ENCODE peak calls at places on chromosomes 11 and 22, in nine cellular contexts. J is GM23338, L is transverse colon, F is RWPE2, V is H9, E is upper lobe of right lung, M is spleen, C is SK-N-SH, P is heart left ventricle. D is an unnamed sample.

GRCh38 chr11:134361241-134361640 is 29.5 kb downstream of the GLB1L2 start:
- DNase-seq in J (no peak), L (no peak), F (no peak), V (no peak), E (peak; percentile 51), M (peak; percentile 70), C (no peak), P (no peak), D (no peak)

GRCh38 chr11:121435132-121435531 is 17.0 kb upstream of the SORL1 start:
- DNase-seq in J (no peak), L (no peak), F (no peak), V (no peak), E (no peak), M (no peak), C (no peak), P (no peak), D (no peak)

GRCh38 chr11:67699521-67699920 is 25.1 kb upstream of the ALDH3B2 start:
- DNase-seq in J (no peak), L (no peak), F (no peak), V (no peak), E (no peak), M (no peak), C (no peak), P (no peak), D (no peak)

GRCh38 chr11:16356057-16356750 is at the start of gene SOX6:
- DNase-seq in J (peak; percentile 27), L (no peak), F (no peak), V (no peak), E (no peak), M (no peak), C (no peak), P (peak; percentile 9), D (no peak)

GRCh38 chr11:17760102-17761029 is 25.8 kb downstream of the KCNC1 start:
- DNase-seq in J (peak; percentile 92), L (peak; percentile 69), F (no peak), V (peak; percentile 92), E (no peak), M (no peak), C (peak; percentile 68), P (peak; percentile 30), D (no peak)

GRCh38 chr22:36373258-36373579 is 14.5 kb downstream of the MYH9 start:
- DNase-seq in J (peak; percentile 68), L (no peak), F (no peak), V (no peak), E (peak; percentile 91), M (peak; percentile 92), C (no peak), P (no peak), D (no peak)

GRCh38 chr11:126992804-126993111 is 7.8 kb downstream of the KIRREL3 start:
- DNase-seq in J (no peak), L (no peak), F (no peak), V (no peak), E (no peak), M (no peak), C (no peak), P (no peak), D (no peak)

GRCh38 chr11:7869467-7869866 is 61.6 kb downstream of the OR10A6 start:
- DNase-seq in J (no peak), L (no peak), F (no peak), V (no peak), E (no peak), M (no peak), C (no peak), P (no peak), D (no peak)

GRCh38 chr11:131584694-131585592 is 214.5 kb downstream of the NTM start:
- DNase-seq in J (peak; percentile 87), L (no peak), F (no peak), V (peak; percentile 87), E (no peak), M (no peak), C (peak; percentile 9), P (no peak), D (no peak)

GRCh38 chr11:77407613-77408012 is 66.3 kb downstream of the PAK1 start:
- DNase-seq in J (peak; percentile 21), L (peak; percentile 80), F (no peak), V (no peak), E (no peak), M (no peak), C (peak; percentile 65), P (peak; percentile 17), D (no peak)

GRCh38 chr11:121351089-121351488 is 58.5 kb downstream of the SC5D start:
- DNase-seq in J (no peak), L (no peak), F (no peak), V (no peak), E (no peak), M (no peak), C (no peak), P (no peak), D (no peak)

GRCh38 chr11:90722552-90723190 is 499.8 kb upstream of the CHORDC1 start:
- DNase-seq in J (no peak), L (no peak), F (no peak), V (no peak), E (no peak), M (no peak), C (no peak), P (no peak), D (no peak)

GRCh38 chr22:31650391-31650790 is 11.6 kb downstream of the PISD start:
- DNase-seq in J (peak; percentile 23), L (no peak), F (no peak), V (no peak), E (no peak), M (no peak), C (no peak), P (no peak), D (no peak)

GRCh38 chr11:121048464-121049233 is 24.7 kb downstream of the TBCEL start:
- DNase-seq in J (no peak), L (no peak), F (no peak), V (no peak), E (no peak), M (no peak), C (no peak), P (no peak), D (no peak)

GRCh38 chr22:45225732-45226560 is 14.7 kb downstream of the KIAA0930 start:
- DNase-seq in J (no peak), L (peak; percentile 38), F (no peak), V (peak; percentile 29), E (peak; percentile 83), M (peak; percentile 83), C (no peak), P (no peak), D (no peak)

GRCh38 chr11:93655581-93656255 is 5.8 kb upstream of the CEP295 start:
- DNase-seq in J (no peak), L (no peak), F (no peak), V (no peak), E (no peak), M (no peak), C (no peak), P (no peak), D (no peak)

GRCh38 chr22:21926728-21927127 is 25.9 kb downstream of the PPM1F start:
- DNase-seq in J (no peak), L (no peak), F (no peak), V (no peak), E (no peak), M (peak; percentile 67), C (no peak), P (no peak), D (no peak)

GRCh38 chr11:10328314-10329090 is 23.6 kb downstream of the ADM start:
- DNase-seq in J (no peak), L (no peak), F (no peak), V (no peak), E (no peak), M (no peak), C (no peak), P (no peak), D (no peak)

GRCh38 chr11:11821899-11822298 is 19.9 kb upstream of the USP47 start:
- DNase-seq in J (no peak), L (no peak), F (no peak), V (no peak), E (no peak), M (no peak), C (no peak), P (no peak), D (no peak)

GRCh38 chr22:38966379-38966700 is 8.9 kb downstream of the APOBEC3A start:
- DNase-seq in J (no peak), L (no peak), F (no peak), V (no peak), E (no peak), M (peak; percentile 68), C (no peak), P (no peak), D (no peak)
- H3K27ac ChIP-seq in J (no peak overlapping the region), L (no peak overlapping the region), F (no peak overlapping the region), V (no peak overlapping the region), E (no peak overlapping the region), M (peak overlapping the region; percentile 90), C (no peak overlapping the region), P (no peak overlapping the region), D (no peak overlapping the region)

GRCh38 chr11:44484211-44484610 is 81.3 kb upstream of the CD82 start:
- DNase-seq in J (peak; percentile 62), L (no peak), F (no peak), V (peak; percentile 52), E (no peak), M (no peak), C (peak; percentile 68), P (peak; percentile 19), D (no peak)
- TF ChIP-seq CTCF in J (peak; percentile 77), L (no peak), F (no peak), V (peak; percentile 59), E (no peak), M (no peak), C (peak; percentile 45), P (peak; percentile 45), D (no peak)

DNA sequence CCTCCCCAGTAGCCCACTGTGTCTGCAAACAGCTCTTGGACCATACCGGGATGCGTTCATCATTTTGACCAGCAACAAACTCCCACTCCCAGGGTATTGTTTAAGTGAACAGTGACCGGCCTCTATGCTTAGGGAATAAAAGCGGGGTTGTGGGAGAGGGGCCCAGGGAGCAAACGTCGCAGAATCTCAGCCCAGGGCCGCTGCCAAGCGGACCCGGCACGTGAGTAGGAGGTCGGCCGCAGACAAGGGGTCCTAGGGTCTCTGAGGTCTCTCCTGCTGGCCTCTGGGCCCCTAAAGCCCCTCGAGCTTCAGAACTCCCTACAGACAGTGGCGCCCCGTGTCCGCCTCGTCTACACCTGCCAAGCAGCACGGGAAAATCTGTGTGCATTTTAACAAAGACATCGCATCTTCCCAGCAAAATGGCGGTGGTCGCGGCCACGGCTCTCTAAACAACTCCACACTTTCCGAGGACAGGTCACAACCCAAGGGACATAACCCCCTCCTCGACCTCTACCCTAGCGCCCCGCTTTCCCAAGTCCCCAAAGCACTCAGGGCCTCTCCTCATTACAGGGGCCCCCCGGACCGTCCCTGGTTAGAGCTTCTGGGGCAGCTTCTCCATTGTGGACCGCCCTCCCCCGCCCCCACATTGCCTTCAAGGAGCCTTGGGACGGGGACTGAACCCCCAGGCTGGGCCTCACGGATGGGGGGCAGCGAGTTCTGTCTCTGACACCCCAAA is 3.9 kb upstream of the GCAT start:
- DNase-seq in J (peak; percentile 59), L (no peak), F (no peak), V (no peak), E (no peak), M (no peak), C (no peak), P (no peak), D (no peak)
- H3K27ac ChIP-seq in J (no peak overlapping the region), L (peak overlapping the region; percentile 96), F (peak overlapping the region; percentile 52), V (no peak overlapping the region), E (no peak overlapping the region), M (no peak overlapping the region), C (no peak overlapping the region), P (peak overlapping the region; percentile 91), D (no peak overlapping the region)

DNA sequence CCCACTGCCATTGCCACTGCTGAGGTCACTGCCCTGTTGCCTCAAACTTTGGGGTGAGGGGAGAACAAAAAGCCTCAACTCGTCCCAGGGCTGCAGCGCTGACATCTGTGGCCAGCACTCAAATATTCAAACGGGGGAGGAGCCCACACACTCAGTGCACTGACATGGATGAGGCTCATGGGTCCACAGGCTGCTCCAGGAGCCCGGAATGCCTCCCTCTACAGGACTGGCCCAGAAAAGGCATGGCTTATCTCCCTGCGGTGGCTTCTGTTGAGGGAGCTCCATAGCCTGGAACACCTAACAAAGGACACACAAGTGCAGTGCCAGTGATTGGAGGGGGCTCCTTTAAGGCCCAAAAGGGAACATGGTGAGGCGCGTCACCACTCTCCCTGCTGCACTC is 341.1 kb upstream of the LUZP2 start:
- DNase-seq in J (peak; percentile 36), L (no peak), F (no peak), V (peak; percentile 63), E (no peak), M (no peak), C (no peak), P (no peak), D (no peak)
- TF ChIP-seq CTCF in J (peak; percentile 45), L (no peak), F (no peak), V (peak; percentile 53), E (no peak), M (no peak), C (no peak), P (no peak), D (no peak)